ENCODE peak calls at places on chromosomes 13 and 19, in nine cellular contexts. R is PC-3; Y is fibroblast of mammary gland; G is effector CD4-positive, alpha-beta T cell; O is left ventricle myocardium inferior; T is NCI-H1105; U is left ventricle myocardium superior; V is T-helper 2 cell; F is RCC 7860. J is an unnamed sample.

GRCh38 chr19:43560687-43561086 is 14.6 kb downstream of the XRCC1 start:
- DNase-seq in R (no peak), Y (peak; percentile 76), G (no peak), O (no peak), T (no peak), U (no peak), V (no peak), F (peak; percentile 5), J (no peak)

GRCh38 chr19:4064551-4065260 is 2.0 kb downstream of the ZBTB7A start:
- DNase-seq in R (no peak), Y (peak; percentile 41), G (peak; percentile 38), O (peak; percentile 59), T (no peak), U (peak; percentile 65), V (peak; percentile 40), F (no peak), J (peak; percentile 52)

GRCh38 chr13:48535791-48536190 is 2.9 kb upstream of the RCBTB2 start:
- DNase-seq in R (no peak), Y (no peak), G (no peak), O (no peak), T (no peak), U (no peak), V (no peak), F (no peak), J (no peak)

GRCh38 chr19:2540646-2541454 is 64.9 kb downstream of the GADD45B start:
- DNase-seq in R (peak; percentile 96), Y (peak; percentile 91), G (no peak), O (peak; percentile 93), T (no peak), U (peak; percentile 95), V (no peak), F (peak; percentile 99), J (no peak)

GRCh38 chr19:7482584-7483439 is 6.0 kb downstream of the PEX11G start:
- DNase-seq in R (peak; percentile 57), Y (no peak), G (no peak), O (peak; percentile 43), T (no peak), U (peak; percentile 71), V (no peak), F (no peak), J (no peak)

GRCh38 chr13:41188584-41188983 is 5.8 kb downstream of the KBTBD7 start:
- DNase-seq in R (peak; percentile 78), Y (peak; percentile 54), G (no peak), O (no peak), T (no peak), U (no peak), V (no peak), F (no peak), J (no peak)

GRCh38 chr19:44891016-44891882 is at the start of gene TOMM40:
- DNase-seq in R (no peak), Y (no peak), G (no peak), O (peak; percentile 100), T (peak; percentile 100), U (peak; percentile 100), V (peak; percentile 100), F (no peak), J (peak; percentile 28)

GRCh38 chr13:44566601-44567000 is 9.5 kb downstream of the TSC22D1 start:
- DNase-seq in R (no peak), Y (no peak), G (no peak), O (no peak), T (no peak), U (no peak), V (no peak), F (no peak), J (no peak)

GRCh38 chr19:50377051-50377441 is 789 bp downstream of the NR1H2 start:
- DNase-seq in R (peak; percentile 43), Y (peak; percentile 17), G (peak; percentile 51), O (no peak), T (peak; percentile 81), U (no peak), V (peak; percentile 65), F (no peak), J (peak; percentile 58)

GRCh38 chr13:65855276-65855675 is 1374.9 kb downstream of the PCDH9 start:
- DNase-seq in R (no peak), Y (peak; percentile 51), G (no peak), O (no peak), T (no peak), U (no peak), V (no peak), F (no peak), J (no peak)

GRCh38 chr19:50362030-50362412 is 3.4 kb downstream of the NAPSA start:
- DNase-seq in R (no peak), Y (no peak), G (no peak), O (no peak), T (no peak), U (no peak), V (no peak), F (no peak), J (no peak)

GRCh38 chr13:111177803-111178389 is 62.8 kb downstream of the ARHGEF7 start:
- DNase-seq in R (no peak), Y (peak; percentile 72), G (no peak), O (no peak), T (no peak), U (no peak), V (no peak), F (no peak), J (no peak)

GRCh38 chr13:102091231-102091630 is 310.6 kb downstream of the FGF14 start:
- DNase-seq in R (peak; percentile 7), Y (peak; percentile 35), G (no peak), O (no peak), T (peak; percentile 24), U (no peak), V (no peak), F (no peak), J (no peak)

GRCh38 chr13:95005300-95005699 is 293.0 kb upstream of the SOX21 start:
- DNase-seq in R (no peak), Y (no peak), G (no peak), O (no peak), T (no peak), U (no peak), V (no peak), F (no peak), J (no peak)

GRCh38 chr19:31402931-31403330 is 53.7 kb upstream of the TSHZ3 start:
- DNase-seq in R (no peak), Y (peak; percentile 5), G (no peak), O (no peak), T (no peak), U (no peak), V (no peak), F (no peak), J (no peak)

GRCh38 chr13:48412881-48413351 is at the start of gene LPAR6:
- DNase-seq in R (peak; percentile 69), Y (peak; percentile 80), G (no peak), O (no peak), T (no peak), U (no peak), V (no peak), F (no peak), J (peak; percentile 32)

GRCh38 chr13:113098163-113098732 is 7.3 kb upstream of the F7 start:
- DNase-seq in R (no peak), Y (no peak), G (no peak), O (no peak), T (no peak), U (no peak), V (no peak), F (no peak), J (no peak)

GRCh38 chr19:35868172-35868822 is at the start of gene APLP1:
- DNase-seq in R (peak; percentile 54), Y (no peak), G (peak; percentile 35), O (peak; percentile 74), T (peak; percentile 57), U (peak; percentile 86), V (peak; percentile 49), F (no peak), J (peak; percentile 44)

GRCh38 chr19:47663911-47664771 is 49.1 kb upstream of the EHD2 start:
- DNase-seq in R (peak; percentile 86), Y (peak; percentile 100), G (no peak), O (peak; percentile 66), T (no peak), U (peak; percentile 69), V (no peak), F (peak; percentile 82), J (no peak)

GRCh38 chr19:46513461-46514236 is 18.0 kb upstream of the PNMA8B start:
- DNase-seq in R (peak; percentile 68), Y (peak; percentile 70), G (peak; percentile 81), O (peak; percentile 78), T (peak; percentile 36), U (peak; percentile 88), V (peak; percentile 72), F (peak; percentile 37), J (peak; percentile 47)

GRCh38 chr19:11067356-11068113 is 21.7 kb upstream of the LDLR start:
- DNase-seq in R (no peak), Y (peak; percentile 53), G (no peak), O (no peak), T (no peak), U (no peak), V (no peak), F (peak; percentile 9), J (no peak)

GRCh38 chr19:53865523-53865917 is 2.2 kb upstream of the MYADM start:
- DNase-seq in R (no peak), Y (peak; percentile 29), G (no peak), O (no peak), T (no peak), U (no peak), V (no peak), F (no peak), J (no peak)

GRCh38 chr19:49843265-49843664 is 7.7 kb upstream of the PTOV1 start:
- DNase-seq in R (no peak), Y (no peak), G (no peak), O (no peak), T (no peak), U (no peak), V (no peak), F (no peak), J (no peak)

GRCh38 chr13:27960362-27961226 is 8.5 kb downstream of the CDX2 start:
- DNase-seq in R (peak; percentile 78), Y (peak; percentile 22), G (no peak), O (peak; percentile 35), T (peak; percentile 18), U (peak; percentile 60), V (no peak), F (no peak), J (no peak)

GRCh38 chr13:77918391-77919261 is at the start of gene EDNRB:
- DNase-seq in R (no peak), Y (peak; percentile 43), G (no peak), O (peak; percentile 59), T (no peak), U (peak; percentile 67), V (no peak), F (no peak), J (no peak)

GRCh38 chr13:90238433-90238832 is 1109.1 kb upstream of the MIR17HG start:
- DNase-seq in R (peak; percentile 66), Y (no peak), G (no peak), O (no peak), T (no peak), U (no peak), V (no peak), F (no peak), J (no peak)

GRCh38 chr19:45477713-45478453 is 10.1 kb downstream of the FOSB start:
- DNase-seq in R (peak; percentile 83), Y (no peak), G (no peak), O (no peak), T (peak; percentile 40), U (no peak), V (peak; percentile 33), F (no peak), J (no peak)

GRCh38 chr13:78437781-78438180 is 165.6 kb downstream of the POU4F1 start:
- DNase-seq in R (no peak), Y (no peak), G (no peak), O (no peak), T (no peak), U (no peak), V (no peak), F (no peak), J (no peak)

GRCh38 chr19:35257113-35257461 is 8.3 kb downstream of the LSR start:
- DNase-seq in R (no peak), Y (no peak), G (no peak), O (no peak), T (no peak), U (no peak), V (no peak), F (no peak), J (no peak)

GRCh38 chr13:24618219-24618955 is 61.8 kb upstream of the ATP12A start:
- DNase-seq in R (no peak), Y (no peak), G (peak; percentile 51), O (no peak), T (no peak), U (no peak), V (no peak), F (no peak), J (peak; percentile 31)

GRCh38 chr13:74708629-74709028 is 574.4 kb upstream of the KLF12 start:
- DNase-seq in R (no peak), Y (peak; percentile 6), G (no peak), O (no peak), T (no peak), U (no peak), V (no peak), F (no peak), J (no peak)